ENCODE peak calls at places on chromosomes 11 and 22, in five cellular contexts. W, Y, E, Q and K are unnamed samples.

GRCh38 chr11:123461164-123461563 is 31.1 kb downstream of the GRAMD1B start:
- DNase-seq in Y (no peak), Q (peak; percentile 89), E (no peak), W (no peak), K (no peak)

GRCh38 chr22:44325718-44326548 is 13.2 kb upstream of the SHISAL1 start:
- DNase-seq in W (no peak), Y (no peak), E (no peak), Q (no peak), K (no peak)

GRCh38 chr11:126102436-126102894 is 39.8 kb upstream of the CDON start:
- DNase-seq in W (no peak), E (no peak), Q (no peak), Y (peak; percentile 72), K (no peak)

GRCh38 chr11:13535819-13536218 is 40.0 kb upstream of the PTH start:
- DNase-seq in E (no peak), W (no peak), Q (no peak), Y (no peak), K (no peak)

GRCh38 chr22:30861131-30861530 is 107.4 kb downstream of the MORC2 start:
- DNase-seq in E (no peak), Y (no peak), W (peak; percentile 4), Q (no peak), K (no peak)

GRCh38 chr22:44193537-44193896 is 12.8 kb downstream of the PARVG start:
- DNase-seq in W (no peak), Q (no peak), E (no peak), Y (no peak), K (peak; percentile 20)

GRCh38 chr22:20148414-20148813 is 2.4 kb downstream of the CCDC188 start:
- DNase-seq in E (no peak), W (no peak), Y (no peak), Q (no peak), K (no peak)

GRCh38 chr22:50725597-50725996 is 12.4 kb upstream of the ACR start:
- DNase-seq in E (no peak), Y (no peak), W (no peak), Q (peak; percentile 15), K (no peak)

GRCh38 chr11:12598330-12599256 is 75.6 kb upstream of the TEAD1 start:
- DNase-seq in Y (no peak), E (no peak), Q (no peak), W (no peak), K (no peak)

GRCh38 chr11:95296165-95296564 is 65.2 kb upstream of the SESN3 start:
- DNase-seq in W (no peak), E (no peak), Y (peak; percentile 70), Q (no peak), K (no peak)
- H3K27ac ChIP-seq in W (no peak overlapping the region), E (no peak overlapping the region), Y (no peak overlapping the region), Q (no peak overlapping the region), K (no peak overlapping the region)

GRCh38 chr22:38491707-38492348 is 14.3 kb downstream of the DDX17 start:
- DNase-seq in Q (no peak), Y (no peak), E (no peak), W (no peak), K (no peak)
- H3K27ac ChIP-seq in Q (peak overlapping the region; percentile 43), Y (no peak overlapping the region), E (no peak overlapping the region), W (no peak overlapping the region), K (no peak overlapping the region)

GRCh38 chr22:37457093-37457893 is 28.9 kb downstream of the MFNG start:
- DNase-seq in Q (peak; percentile 74), W (peak; percentile 62), E (peak; percentile 85), Y (peak; percentile 85), K (no peak)
- H3K27ac ChIP-seq in Q (no peak overlapping the region), W (no peak overlapping the region), E (no peak overlapping the region), Y (no peak overlapping the region), K (no peak overlapping the region)

GRCh38 chr11:27217948-27218410 is 145.0 kb downstream of the CCDC34 start:
- DNase-seq in Q (no peak), Y (no peak), E (no peak), W (no peak), K (no peak)
- H3K27ac ChIP-seq in Q (peak overlapping the region; percentile 67), Y (no peak overlapping the region), E (no peak overlapping the region), W (no peak overlapping the region), K (peak overlapping the region; percentile 1)

GRCh38 chr11:111574373-111575230 is 27.6 kb upstream of the SIK2 start:
- DNase-seq in E (no peak), Y (no peak), Q (no peak), W (no peak), K (no peak)
- H3K27ac ChIP-seq in E (no peak overlapping the region), Y (no peak overlapping the region), Q (peak overlapping the region; percentile 47), W (no peak overlapping the region), K (no peak overlapping the region)

DNA sequence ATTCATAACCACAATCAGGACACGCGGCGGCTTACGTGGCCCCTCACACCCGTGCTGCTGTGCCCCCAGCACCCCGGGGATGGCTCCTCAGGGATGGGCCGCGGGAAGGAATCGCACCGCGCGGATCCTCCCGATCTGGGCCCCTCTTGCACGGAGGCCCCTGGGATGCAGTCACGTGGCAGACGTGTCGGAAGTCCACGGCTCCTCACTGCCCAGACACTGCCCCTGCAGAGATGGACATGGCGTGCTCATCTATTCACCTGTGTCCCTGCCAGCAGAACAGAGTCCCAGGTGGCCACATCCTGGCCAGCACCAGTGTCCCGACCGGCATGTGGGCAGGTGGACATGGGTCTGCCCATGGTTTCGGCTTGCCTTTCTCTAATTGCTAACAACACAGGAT is 12.8 kb downstream of the MOB2 start:
- DNase-seq in E (no peak), Q (peak; percentile 9), Y (no peak), W (no peak), K (no peak)
- H3K27ac ChIP-seq in E (no peak overlapping the region), Q (no peak overlapping the region), Y (no peak overlapping the region), W (no peak overlapping the region), K (no peak overlapping the region)

DNA sequence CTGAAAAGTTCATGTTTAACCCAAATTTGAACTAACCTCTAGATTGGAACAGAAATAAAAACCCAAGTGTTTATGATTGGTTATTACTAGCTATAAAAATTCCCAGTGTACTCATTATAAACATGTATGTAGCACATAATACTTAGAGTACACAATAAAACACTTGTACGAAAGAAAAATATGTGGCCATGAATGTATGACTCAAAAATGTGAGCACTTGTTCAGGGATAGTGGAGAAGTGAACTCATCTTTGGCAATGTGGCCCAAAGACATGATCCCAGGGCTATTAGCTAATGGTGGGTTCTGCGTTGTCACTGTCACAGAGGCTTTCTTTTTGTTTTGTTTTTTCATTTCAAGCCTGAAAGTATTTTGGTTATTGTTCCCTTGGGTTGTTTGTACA is 72.0 kb downstream of the PPFIBP2 start:
- DNase-seq in Q (no peak), W (no peak), Y (no peak), E (no peak), K (no peak)
- H3K27ac ChIP-seq in Q (no peak overlapping the region), W (no peak overlapping the region), Y (no peak overlapping the region), E (no peak overlapping the region), K (no peak overlapping the region)

GRCh38 chr11:2555891-2556290 is 111.1 kb downstream of the KCNQ1 start:
- DNase-seq in E (no peak), Q (no peak), W (no peak), Y (no peak), K (no peak)

GRCh38 chr11:2555376-2555775 is 110.6 kb downstream of the KCNQ1 start:
- DNase-seq in Y (no peak), E (no peak), W (no peak), Q (no peak), K (no peak)

GRCh38 chr11:2558861-2559526 is 114.2 kb downstream of the KCNQ1 start:
- DNase-seq in E (no peak), Q (no peak), W (no peak), Y (no peak), K (no peak)

GRCh38 chr11:2558402-2558801 is 113.6 kb downstream of the KCNQ1 start:
- DNase-seq in Y (no peak), W (no peak), E (no peak), Q (no peak), K (no peak)

GRCh38 chr11:2557381-2557780 is 112.6 kb downstream of the KCNQ1 start:
- DNase-seq in W (no peak), E (no peak), Q (no peak), Y (no peak), K (no peak)
- H3K27ac ChIP-seq in W (no peak overlapping the region), E (no peak overlapping the region), Q (no peak overlapping the region), Y (no peak overlapping the region), K (no peak overlapping the region)